ENCODE peak calls at places on chromosomes 6 and 20, in five cellular contexts. Q is GM12878; G is CD8-positive, alpha-beta T cell; N is CD8-positive, alpha-beta memory T cell; X is Peyer's patch. P is an unnamed sample.

GRCh38 chr6:89432875-89433636 is at the start of gene ANKRD6:
- DNase-seq in Q (peak; percentile 17), G (peak; percentile 92), N (peak; percentile 81), X (peak; percentile 85), P (peak; percentile 57)

GRCh38 chr20:49747707-49748524 is 34.2 kb upstream of the B4GALT5 start:
- DNase-seq in Q (no peak), G (no peak), N (no peak), X (peak; percentile 29), P (peak; percentile 57)

GRCh38 chr6:85389180-85389797 is 60.6 kb upstream of the NT5E start:
- DNase-seq in Q (no peak), G (no peak), N (no peak), X (no peak), P (no peak)

GRCh38 chr20:57501461-57502330 is 23.2 kb downstream of the CTCFL start:
- DNase-seq in Q (no peak), G (no peak), N (no peak), X (no peak), P (no peak)

GRCh38 chr20:2146080-2146867 is 44.6 kb downstream of the STK35 start:
- DNase-seq in Q (no peak), G (no peak), N (no peak), X (no peak), P (no peak)

GRCh38 chr6:100633096-100633766 is 168.5 kb upstream of the SIM1 start:
- DNase-seq in Q (no peak), G (no peak), N (no peak), X (no peak), P (peak; percentile 19)

GRCh38 chr6:11460001-11460668 is 77.4 kb upstream of the TMEM170B start:
- DNase-seq in Q (peak; percentile 75), G (no peak), N (no peak), X (peak; percentile 29), P (no peak)

GRCh38 chr6:166779381-166779780 is 152.3 kb upstream of the RPS6KA2 start:
- DNase-seq in Q (no peak), G (no peak), N (no peak), X (no peak), P (no peak)

GRCh38 chr6:63787021-63787420 is 151.4 kb downstream of the PHF3 start:
- DNase-seq in Q (no peak), G (no peak), N (no peak), X (no peak), P (peak; percentile 4)

GRCh38 chr20:32628960-32629530 is 43.9 kb upstream of the NOL4L start:
- DNase-seq in Q (no peak), G (no peak), N (no peak), X (no peak), P (no peak)

GRCh38 chr6:130760006-130760405 is 67.2 kb upstream of the SMLR1 start:
- DNase-seq in Q (no peak), G (no peak), N (no peak), X (no peak), P (no peak)

GRCh38 chr6:87832025-87832825 is 130.2 kb upstream of the AKIRIN2 start:
- DNase-seq in Q (peak; percentile 51), G (no peak), N (peak; percentile 27), X (no peak), P (no peak)

GRCh38 chr6:3455490-3456394 is 1.1 kb downstream of the SLC22A23 start:
- DNase-seq in Q (no peak), G (peak; percentile 52), N (peak; percentile 10), X (no peak), P (no peak)

GRCh38 chr6:8279094-8279805 is 156.1 kb downstream of the SLC35B3 start:
- DNase-seq in Q (no peak), G (no peak), N (no peak), X (no peak), P (no peak)

GRCh38 chr6:74578339-74578738 is 627.5 kb downstream of the COL12A1 start:
- DNase-seq in Q (no peak), G (no peak), N (no peak), X (no peak), P (no peak)

GRCh38 chr20:39145921-39146320 is 183.8 kb downstream of the DHX35 start:
- DNase-seq in Q (no peak), G (no peak), N (no peak), X (no peak), P (no peak)

GRCh38 chr6:7978736-7979135 is 68.1 kb upstream of the TXNDC5 start:
- DNase-seq in Q (no peak), G (no peak), N (no peak), X (peak; percentile 38), P (no peak)

GRCh38 chr6:381742-382461 is 9.7 kb upstream of the IRF4 start:
- DNase-seq in Q (no peak), G (no peak), N (no peak), X (no peak), P (no peak)

GRCh38 chr6:167733740-167734661 is 92.7 kb upstream of the AFDN start:
- DNase-seq in Q (no peak), G (no peak), N (no peak), X (no peak), P (peak; percentile 53)

GRCh38 chr6:121726596-121726995 is 291.1 kb downstream of the GJA1 start:
- DNase-seq in Q (no peak), G (no peak), N (no peak), X (no peak), P (no peak)

GRCh38 chr20:7714549-7714948 is 225.7 kb downstream of the HAO1 start:
- DNase-seq in Q (no peak), G (no peak), N (no peak), X (no peak), P (no peak)

GRCh38 chr6:44128020-44128917 is 915 bp downstream of the TMEM63B start:
- DNase-seq in Q (no peak), G (peak; percentile 53), N (peak; percentile 17), X (peak; percentile 31), P (peak; percentile 76)

GRCh38 chr6:139846538-139847321 is 472.3 kb upstream of the CITED2 start:
- DNase-seq in Q (no peak), G (no peak), N (no peak), X (no peak), P (no peak)

GRCh38 chr20:62740286-62741141 is 31.9 kb downstream of the NTSR1 start:
- DNase-seq in Q (peak; percentile 78), G (peak; percentile 83), N (peak; percentile 70), X (peak; percentile 59), P (peak; percentile 92)

GRCh38 chr6:21935142-21935541 is 341.6 kb downstream of the SOX4 start:
- DNase-seq in Q (no peak), G (no peak), N (no peak), X (no peak), P (no peak)

DNA sequence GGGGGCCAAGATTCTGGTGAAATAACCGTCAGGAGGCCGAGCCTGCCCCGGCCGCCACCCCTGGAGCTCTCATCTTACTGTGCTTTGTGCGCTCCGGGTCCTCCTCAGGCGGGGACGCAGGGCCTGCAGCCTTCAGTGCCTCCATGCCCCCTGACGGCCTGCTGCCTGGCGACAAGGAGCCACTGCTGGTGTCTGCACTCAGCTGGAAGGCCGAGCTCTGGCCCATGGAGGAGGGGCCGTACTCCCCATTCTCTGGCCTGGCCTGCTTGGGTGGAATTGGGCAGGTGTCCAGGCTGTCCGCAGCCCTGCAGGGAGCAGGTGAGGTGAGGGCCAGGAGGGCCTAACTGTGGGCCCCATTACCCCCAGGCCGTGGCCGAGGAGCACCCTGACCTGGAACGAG is 5.3 kb downstream of the ZNF512B start:
- DNase-seq in Q (no peak), G (no peak), N (no peak), X (no peak), P (no peak)
- H3K36me3 ChIP-seq in Q (peaks cover 17% of the 10 kb centered on the region), G (peaks cover 7% of the 10 kb centered on the region), N (peaks cover 4% of the 10 kb centered on the region), X (no peaks in the 10 kb centered on the region), P (peaks cover 70% of the 10 kb centered on the region)

GRCh38 chr20:48092596-48093280 is 307.5 kb upstream of the SULF2 start:
- DNase-seq in Q (no peak), G (no peak), N (no peak), X (no peak), P (no peak)
- H3K4me3 ChIP-seq in Q (no peak overlapping the region), G (no peak overlapping the region), N (no peak overlapping the region), X (no peak overlapping the region), P (no peak overlapping the region)

DNA sequence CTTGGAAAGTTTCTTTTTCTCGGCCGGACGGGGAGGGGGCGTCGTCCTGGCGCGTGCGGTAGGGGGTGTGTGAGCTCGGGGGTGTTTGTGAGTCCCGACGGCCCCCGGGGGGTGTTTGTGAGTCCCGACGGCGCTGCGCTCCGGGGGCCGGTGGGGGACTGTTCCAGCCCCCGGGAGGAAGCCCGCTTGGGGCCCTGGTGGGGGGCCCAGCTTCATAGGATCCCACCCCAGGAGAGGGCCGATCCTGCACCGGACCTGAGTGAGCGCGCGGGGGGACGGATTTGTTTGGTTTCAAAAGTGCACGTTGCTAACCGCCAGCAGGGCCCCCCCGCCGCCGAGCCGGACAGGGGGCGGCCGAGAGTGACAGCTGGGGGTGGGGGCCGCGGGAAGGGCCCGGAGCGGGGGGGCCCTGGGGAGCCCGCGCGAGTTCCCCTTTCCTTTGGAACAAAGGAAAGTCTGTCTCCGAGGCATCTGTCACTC is 441 bp downstream of the TGIF2 start:
- DNase-seq in Q (no peak), G (peak; percentile 55), N (no peak), X (peak; percentile 59), P (peak; percentile 32)
- H3K9me3 ChIP-seq in Q (no peaks in the 10 kb centered on the region), G (no peaks in the 10 kb centered on the region), N (no peaks in the 10 kb centered on the region), X (no peaks in the 10 kb centered on the region), P (no peaks in the 10 kb centered on the region)

GRCh38 chr6:16148498-16148897 is 19.6 kb downstream of the MYLIP start:
- DNase-seq in Q (no peak), G (no peak), N (no peak), X (no peak), P (no peak)
- H3K36me3 ChIP-seq in Q (peaks cover 12% of the 10 kb centered on the region), G (peaks cover 46% of the 10 kb centered on the region), N (peaks cover 63% of the 10 kb centered on the region), X (no peaks in the 10 kb centered on the region), P (peaks cover 23% of the 10 kb centered on the region)

GRCh38 chr6:148345578-148345977 is 2.9 kb downstream of the SASH1 start:
- DNase-seq in Q (no peak), G (no peak), N (no peak), X (no peak), P (no peak)
- H3K4me3 ChIP-seq in Q (no peak overlapping the region), G (no peak overlapping the region), N (no peak overlapping the region), X (no peak overlapping the region), P (no peak overlapping the region)

DNA sequence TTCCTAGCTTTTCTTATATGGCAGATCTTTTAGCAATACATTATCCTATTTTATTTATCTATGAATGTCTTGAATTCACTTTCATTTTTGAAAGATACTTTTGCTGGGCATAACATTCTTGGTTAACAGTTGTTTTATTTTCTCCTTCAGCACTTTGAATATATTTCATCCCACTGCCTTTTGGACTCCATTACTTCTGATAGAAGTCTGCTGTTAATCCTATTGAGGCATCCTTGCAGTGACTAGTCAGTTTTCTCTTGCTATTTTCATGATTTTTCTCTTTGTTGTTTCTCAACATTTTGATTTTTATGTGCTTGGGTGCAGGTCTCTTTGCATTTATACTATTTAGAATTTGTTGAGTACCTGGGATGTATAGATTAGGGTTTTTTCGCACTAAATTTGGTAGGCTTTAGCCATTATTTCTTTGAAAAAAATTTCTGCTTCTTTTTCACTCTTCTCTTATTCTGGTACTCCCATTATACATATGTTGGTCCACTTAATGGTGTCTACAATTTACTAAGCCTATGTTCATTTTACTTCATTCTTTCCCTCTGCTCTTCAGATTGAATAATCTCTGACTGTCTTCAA is 53.2 kb downstream of the PHACTR3 start:
- DNase-seq in Q (no peak), G (no peak), N (no peak), X (no peak), P (no peak)
- H3K9me3 ChIP-seq in Q (no peaks in the 10 kb centered on the region), G (peaks cover 12% of the 10 kb centered on the region), N (peaks cover 6% of the 10 kb centered on the region), X (peaks cover 14% of the 10 kb centered on the region), P (peaks cover 22% of the 10 kb centered on the region)